ENCODE peak calls at places on chromosomes 11 and 22, in four cellular contexts. One of them, this sample, is unnamed.

GRCh38 chr11:23311986-23312940 is 452.0 kb upstream of the CCDC179 start:
- DNase-seq in WTC11: no peak
- DNase-seq in K562: no peak
- DNase-seq in HepG2: no peak
- DNase-seq in this sample: no peak

GRCh38 chr11:124863826-124864165 is 1.4 kb upstream of the ROBO3 start:
- DNase-seq in WTC11: no peak
- DNase-seq in K562: no peak
- DNase-seq in HepG2: no peak
- DNase-seq in this sample: no peak

GRCh38 chr11:69320756-69321741 is 27.1 kb downstream of the MYEOV start:
- DNase-seq in WTC11: no peak
- DNase-seq in K562: no peak
- DNase-seq in HepG2: no peak
- DNase-seq in this sample: no peak

GRCh38 chr22:33811686-33812085 is 108.6 kb downstream of the LARGE1 start:
- DNase-seq in WTC11: no peak
- DNase-seq in K562: no peak
- DNase-seq in HepG2: no peak
- DNase-seq in this sample: no peak

GRCh38 chr11:68509105-68509504 is 48.6 kb downstream of the PPP6R3 start:
- DNase-seq in WTC11: no peak
- DNase-seq in K562: no peak
- DNase-seq in HepG2: no peak
- DNase-seq in this sample: no peak

GRCh38 chr22:48807155-48807554 is 1020.5 kb downstream of the BRD1 start:
- DNase-seq in WTC11: no peak
- DNase-seq in K562: no peak
- DNase-seq in HepG2: no peak
- DNase-seq in this sample: no peak

GRCh38 chr11:130598433-130598832 is 150.0 kb downstream of the ADAMTS15 start:
- DNase-seq in WTC11: no peak
- DNase-seq in K562: no peak
- DNase-seq in HepG2: no peak
- DNase-seq in this sample: no peak

GRCh38 chr11:35618497-35619029 is 303 bp downstream of the FJX1 start:
- DNase-seq in WTC11: no peak
- DNase-seq in K562: peak
- DNase-seq in HepG2: no peak
- DNase-seq in this sample: no peak

GRCh38 chr22:49925525-49926128 is 7.2 kb downstream of the CRELD2 start:
- DNase-seq in WTC11: no peak
- DNase-seq in K562: no peak
- DNase-seq in HepG2: no peak
- DNase-seq in this sample: peak

GRCh38 chr11:114017723-114018122 is 41.8 kb upstream of the ZBTB16 start:
- DNase-seq in WTC11: no peak
- DNase-seq in K562: no peak
- DNase-seq in HepG2: no peak
- DNase-seq in this sample: no peak

GRCh38 chr11:128586689-128587088 is 669 bp downstream of the ETS1 start:
- DNase-seq in WTC11: no peak
- DNase-seq in K562: no peak
- DNase-seq in HepG2: no peak
- DNase-seq in this sample: no peak

GRCh38 chr11:61862714-61863547 is 28.4 kb downstream of the FADS3 start:
- DNase-seq in WTC11: no peak
- DNase-seq in K562: no peak
- DNase-seq in HepG2: no peak
- DNase-seq in this sample: no peak

GRCh38 chr11:117334896-117335295 is 7.2 kb downstream of the CEP164 start:
- DNase-seq in WTC11: no peak
- DNase-seq in K562: no peak
- DNase-seq in HepG2: no peak
- DNase-seq in this sample: no peak

GRCh38 chr22:22887621-22888503 is at the start of gene IGLL5:
- DNase-seq in WTC11: no peak
- DNase-seq in K562: no peak
- DNase-seq in HepG2: no peak
- DNase-seq in this sample: no peak

GRCh38 chr11:84594602-84595001 is 1032.5 kb downstream of the DLG2 start:
- DNase-seq in WTC11: no peak
- DNase-seq in K562: no peak
- DNase-seq in HepG2: no peak
- DNase-seq in this sample: no peak

GRCh38 chr11:86769219-86769618 is 31.1 kb upstream of the PRSS23 start:
- DNase-seq in WTC11: no peak
- DNase-seq in K562: no peak
- DNase-seq in HepG2: no peak
- DNase-seq in this sample: no peak

GRCh38 chr11:117670443-117670842 is 126.6 kb downstream of the DSCAML1 start:
- DNase-seq in WTC11: no peak
- DNase-seq in K562: no peak
- DNase-seq in HepG2: no peak
- DNase-seq in this sample: no peak

GRCh38 chr11:68575025-68575665 is 109.2 kb upstream of the GAL start:
- DNase-seq in WTC11: no peak
- DNase-seq in K562: no peak
- DNase-seq in HepG2: no peak
- DNase-seq in this sample: no peak

GRCh38 chr22:49255741-49256318 is 571.8 kb downstream of the BRD1 start:
- DNase-seq in WTC11: no peak
- DNase-seq in K562: no peak
- DNase-seq in HepG2: no peak
- DNase-seq in this sample: no peak

GRCh38 chr11:71130106-71130505 is 122.3 kb downstream of the SHANK2 start:
- DNase-seq in WTC11: no peak
- DNase-seq in K562: no peak
- DNase-seq in HepG2: no peak
- DNase-seq in this sample: no peak

GRCh38 chr11:31779268-31779879 is 31.7 kb downstream of the PAX6 start:
- DNase-seq in WTC11: no peak
- DNase-seq in K562: no peak
- DNase-seq in HepG2: no peak
- DNase-seq in this sample: no peak

GRCh38 chr11:31782243-31782642 is 28.9 kb downstream of the PAX6 start:
- DNase-seq in WTC11: no peak
- DNase-seq in K562: peak
- DNase-seq in HepG2: no peak
- DNase-seq in this sample: no peak

GRCh38 chr11:31784645-31785044 is 26.5 kb downstream of the PAX6 start:
- DNase-seq in WTC11: no peak
- DNase-seq in K562: no peak
- DNase-seq in HepG2: no peak
- DNase-seq in this sample: no peak

GRCh38 chr11:31783264-31783663 is 27.9 kb downstream of the PAX6 start:
- DNase-seq in WTC11: no peak
- DNase-seq in K562: peak
- DNase-seq in HepG2: no peak
- DNase-seq in this sample: no peak

DNA sequence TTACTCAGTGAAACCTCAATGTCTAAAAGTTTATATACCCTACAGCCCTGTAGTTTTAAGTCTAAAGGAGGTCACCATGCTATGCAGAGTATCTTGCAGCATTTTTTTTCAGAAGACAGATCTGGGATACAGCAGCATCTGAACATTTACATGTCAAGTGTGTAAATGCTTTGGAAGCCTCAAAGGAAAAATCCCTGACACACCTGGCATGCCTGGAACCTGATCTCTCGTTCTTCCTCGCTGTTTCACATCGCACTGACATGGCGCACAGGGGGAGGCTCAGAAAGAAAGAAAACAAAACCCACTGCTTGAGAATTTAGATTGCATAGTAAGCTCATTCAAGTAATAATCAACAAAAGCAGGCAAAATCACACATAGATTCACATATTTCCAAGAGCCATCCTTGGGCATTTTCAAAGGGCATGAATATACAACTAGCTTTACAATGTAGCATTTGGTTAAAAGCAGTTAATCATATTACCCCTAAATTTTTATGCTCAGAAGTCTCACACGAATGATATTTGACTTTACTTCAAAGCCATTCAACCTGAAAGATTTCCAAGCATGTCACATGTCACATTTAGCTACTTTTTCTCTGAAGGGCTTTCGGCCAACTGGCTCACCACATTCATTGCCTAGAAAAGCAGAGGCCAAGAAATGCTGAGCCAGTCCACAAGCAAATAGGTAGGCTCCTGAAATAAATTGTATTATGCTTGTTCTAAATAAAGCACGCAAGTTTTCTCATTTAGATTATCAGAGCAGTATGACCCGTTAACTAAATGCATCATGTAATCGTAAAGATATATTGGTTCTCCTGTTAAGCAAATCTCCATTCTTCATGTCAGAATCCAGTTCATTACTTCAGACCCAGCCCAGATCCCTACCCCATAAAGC is 30.8 kb downstream of the PAX6 start:
- DNase-seq in WTC11: no peak
- DNase-seq in K562: no peak
- DNase-seq in HepG2: no peak
- DNase-seq in this sample: no peak
- TF ChIP-seq CBFB in WTC11: no peak
- TF ChIP-seq CBFB in K562: no peak
- TF ChIP-seq CBFB in HepG2: no peak
- TF ChIP-seq CBFB in this sample: no peak

DNA sequence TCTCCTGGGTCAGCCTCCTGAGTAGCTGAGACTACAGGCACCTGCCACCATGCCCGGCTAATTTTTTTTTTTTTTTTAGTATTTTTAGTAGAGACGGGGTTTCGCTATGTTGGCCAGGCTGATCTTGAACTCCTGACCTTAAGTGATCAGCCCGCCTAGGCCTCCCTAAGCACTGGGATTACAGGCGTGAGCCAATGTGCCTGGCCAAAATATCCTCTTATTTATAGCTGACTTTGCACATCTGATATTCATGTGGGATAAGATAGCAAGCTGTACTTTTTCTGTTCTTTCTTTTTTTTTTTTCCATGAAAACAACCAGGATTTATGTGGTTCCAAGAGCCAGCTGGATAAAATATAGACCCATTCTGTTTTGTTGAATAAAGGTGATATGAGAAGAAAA is 12.1 kb upstream of the XBP1 start:
- DNase-seq in WTC11: no peak
- DNase-seq in K562: no peak
- DNase-seq in HepG2: no peak
- DNase-seq in this sample: no peak
- TF ChIP-seq CBFB in WTC11: no peak
- TF ChIP-seq CBFB in K562: no peak
- TF ChIP-seq CBFB in HepG2: no peak
- TF ChIP-seq CBFB in this sample: no peak

DNA sequence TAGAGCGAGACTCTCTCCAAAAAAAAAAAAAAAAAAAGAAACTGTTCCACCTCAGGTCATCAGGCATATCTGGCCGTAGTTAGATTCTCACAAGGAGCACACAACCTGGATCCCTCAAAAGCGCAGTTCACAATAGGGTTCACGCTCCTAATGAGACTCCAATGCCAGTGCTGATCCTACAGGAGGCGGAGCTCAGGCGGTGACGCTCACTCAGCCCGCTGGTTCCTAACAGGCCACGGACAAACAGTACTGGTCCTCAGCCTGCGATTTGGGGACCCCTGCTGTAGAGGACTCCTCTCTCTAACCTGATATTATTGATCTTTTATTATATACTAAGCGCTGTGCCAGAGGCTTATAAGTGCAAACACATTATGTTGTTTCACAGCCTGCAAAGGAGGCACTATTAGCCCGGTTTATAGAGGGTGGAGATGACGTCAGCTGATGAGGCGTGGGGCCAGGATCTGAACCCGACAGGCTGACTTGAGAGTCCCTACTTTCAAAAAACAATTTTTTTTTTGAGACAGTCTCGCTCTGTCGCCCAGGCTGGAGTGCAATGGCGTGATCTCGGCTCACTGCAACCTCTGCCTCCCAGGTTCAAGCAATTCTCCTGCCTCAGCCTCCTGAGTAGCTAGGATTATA is 4.9 kb upstream of the MAFF start:
- DNase-seq in WTC11: no peak
- DNase-seq in K562: peak
- DNase-seq in HepG2: no peak
- DNase-seq in this sample: no peak
- TF ChIP-seq CBFB in WTC11: no peak
- TF ChIP-seq CBFB in K562: no peak
- TF ChIP-seq CBFB in HepG2: no peak
- TF ChIP-seq CBFB in this sample: no peak

DNA sequence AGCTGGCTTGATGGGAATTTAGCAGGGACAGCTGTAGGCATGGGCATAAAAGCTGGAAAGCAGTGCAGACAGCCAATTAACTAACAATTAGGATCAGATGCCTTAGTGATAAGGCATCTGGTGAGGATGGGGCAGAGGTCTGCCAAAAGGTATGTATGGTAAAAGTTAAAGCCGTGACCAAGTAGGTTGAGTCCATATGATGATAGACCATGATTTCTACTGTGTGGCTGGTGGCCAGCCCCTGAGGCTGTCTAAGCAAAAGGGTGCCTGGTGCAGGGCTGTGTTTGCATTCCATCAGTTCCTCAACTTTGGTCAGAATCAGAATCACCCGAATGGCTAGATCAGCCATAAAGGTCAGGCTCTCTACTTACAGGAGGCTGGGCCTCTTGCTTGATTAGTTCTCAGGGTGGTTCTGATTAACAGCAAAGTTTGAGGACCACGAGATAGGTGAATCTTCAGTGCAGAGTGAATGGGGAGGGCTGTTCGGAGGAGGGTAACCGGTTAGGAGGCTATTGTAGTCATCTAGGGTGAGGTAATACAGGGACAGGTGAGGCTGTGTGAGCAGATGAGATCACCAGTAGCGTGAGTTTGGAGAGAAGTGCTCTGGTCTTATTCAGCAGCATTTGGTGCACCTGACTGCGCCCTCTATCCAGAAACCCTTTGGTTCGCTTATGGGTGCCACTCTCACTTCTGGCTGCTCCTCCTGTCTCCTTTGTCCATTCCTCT is 27.2 kb downstream of the PPFIBP2 start:
- DNase-seq in WTC11: no peak
- DNase-seq in K562: no peak
- DNase-seq in HepG2: no peak
- DNase-seq in this sample: no peak
- TF ChIP-seq CBFB in WTC11: no peak
- TF ChIP-seq CBFB in K562: no peak
- TF ChIP-seq CBFB in HepG2: no peak
- TF ChIP-seq CBFB in this sample: no peak

GRCh38 chr11:96254087-96254486 is 88.9 kb downstream of the MAML2 start:
- DNase-seq in WTC11: no peak
- DNase-seq in K562: no peak
- DNase-seq in HepG2: peak
- DNase-seq in this sample: peak
- TF ChIP-seq CBFB in WTC11: no peak
- TF ChIP-seq CBFB in K562: no peak
- TF ChIP-seq CBFB in HepG2: no peak
- TF ChIP-seq CBFB in this sample: no peak

GRCh38 chr22:44595841-44596341 is 97.9 kb upstream of the RTL6 start:
- DNase-seq in WTC11: no peak
- DNase-seq in K562: peak
- DNase-seq in HepG2: no peak
- DNase-seq in this sample: no peak
- TF ChIP-seq CBFB in WTC11: no peak
- TF ChIP-seq CBFB in K562: no peak
- TF ChIP-seq CBFB in HepG2: no peak
- TF ChIP-seq CBFB in this sample: no peak

GRCh38 chr11:44746894-44747293 is 20.1 kb downstream of the TSPAN18 start:
- DNase-seq in WTC11: no peak
- DNase-seq in K562: no peak
- DNase-seq in HepG2: no peak
- DNase-seq in this sample: no peak
- TF ChIP-seq CBFB in WTC11: no peak
- TF ChIP-seq CBFB in K562: no peak
- TF ChIP-seq CBFB in HepG2: no peak
- TF ChIP-seq CBFB in this sample: no peak